ENCODE peak calls at places on chromosomes 4 and X, in six cellular contexts. Q, G, R, C, J and X are unnamed samples.

GRCh38 chr4:188811116-188811515 is 671.9 kb downstream of the TRIML1 start:
- DNase-seq in Q (no peak), G (no peak), R (no peak), C (no peak), J (no peak), X (no peak)

GRCh38 chr4:24805036-24805435 is 9.7 kb downstream of the SOD3 start:
- DNase-seq in Q (no peak), G (no peak), R (no peak), C (no peak), J (no peak), X (peak)

GRCh38 chrX:148316446-148316845 is 184.0 kb upstream of the AFF2 start:
- DNase-seq in Q (no peak), G (no peak), R (no peak), C (no peak), J (no peak), X (peak)

GRCh38 chr4:107619731-107620130 is 100.3 kb downstream of the PAPSS1 start:
- DNase-seq in Q (no peak), G (no peak), R (no peak), C (no peak), J (no peak), X (no peak)

GRCh38 chrX:97845451-97845850 is 961.7 kb downstream of the RPA4 start:
- DNase-seq in Q (no peak), G (no peak), R (no peak), C (no peak), J (no peak), X (no peak)

GRCh38 chr4:54277691-54278090 is 48.6 kb downstream of the PDGFRA start:
- DNase-seq in Q (no peak), G (no peak), R (no peak), C (peak), J (peak), X (peak)

GRCh38 chrX:119693996-119694451 is 1.1 kb upstream of the SEPTIN6 start:
- DNase-seq in Q (peak), G (no peak), R (peak), C (no peak), J (no peak), X (no peak)

GRCh38 chrX:1466971-1467561 is 14.4 kb upstream of the ASMTL start:
- DNase-seq in Q (no peak), G (no peak), R (peak), C (no peak), J (no peak), X (no peak)